ENCODE peak calls at places on chromosomes 13 and 19, in six cellular contexts. One of them, this sample, is unnamed.

GRCh38 chr19:8304841-8305621 is 3.1 kb downstream of the CD320 start:
- DNase-seq in RWPE1: no peak
- DNase-seq in psoas muscle: peak
- DNase-seq in AG09309: no peak
- DNase-seq in occipital lobe: no peak
- DNase-seq in activated CD8-positive, alpha-beta memory T cell treated with anti-CD3 and anti-CD28 coated beads, Interleukin-2, amount 10 ng/mL, durations not matched to agents 7 days and 5 days: peak
- DNase-seq in this sample: no peak

GRCh38 chr13:95212962-95213850 is 88.0 kb downstream of the ABCC4 start:
- DNase-seq in RWPE1: no peak
- DNase-seq in psoas muscle: no peak
- DNase-seq in AG09309: no peak
- DNase-seq in occipital lobe: no peak
- DNase-seq in activated CD8-positive, alpha-beta memory T cell treated with anti-CD3 and anti-CD28 coated beads, Interleukin-2, amount 10 ng/mL, durations not matched to agents 7 days and 5 days: no peak
- DNase-seq in this sample: no peak

GRCh38 chr19:51722492-51722891 is 1.3 kb downstream of the HAS1 start:
- DNase-seq in RWPE1: no peak
- DNase-seq in psoas muscle: no peak
- DNase-seq in AG09309: no peak
- DNase-seq in occipital lobe: no peak
- DNase-seq in activated CD8-positive, alpha-beta memory T cell treated with anti-CD3 and anti-CD28 coated beads, Interleukin-2, amount 10 ng/mL, durations not matched to agents 7 days and 5 days: no peak
- DNase-seq in this sample: no peak

GRCh38 chr19:3365447-3366103 is 808 bp upstream of the NFIC start:
- DNase-seq in RWPE1: no peak
- DNase-seq in psoas muscle: peak
- DNase-seq in AG09309: no peak
- DNase-seq in occipital lobe: no peak
- DNase-seq in activated CD8-positive, alpha-beta memory T cell treated with anti-CD3 and anti-CD28 coated beads, Interleukin-2, amount 10 ng/mL, durations not matched to agents 7 days and 5 days: no peak
- DNase-seq in this sample: peak

GRCh38 chr13:33123066-33123940 is 107.1 kb downstream of the KL start:
- DNase-seq in RWPE1: no peak
- DNase-seq in psoas muscle: peak
- DNase-seq in AG09309: no peak
- DNase-seq in occipital lobe: no peak
- DNase-seq in activated CD8-positive, alpha-beta memory T cell treated with anti-CD3 and anti-CD28 coated beads, Interleukin-2, amount 10 ng/mL, durations not matched to agents 7 days and 5 days: no peak
- DNase-seq in this sample: peak

GRCh38 chr19:46296722-46297431 is at the start of gene HIF3A:
- DNase-seq in RWPE1: no peak
- DNase-seq in psoas muscle: peak
- DNase-seq in AG09309: no peak
- DNase-seq in occipital lobe: peak
- DNase-seq in activated CD8-positive, alpha-beta memory T cell treated with anti-CD3 and anti-CD28 coated beads, Interleukin-2, amount 10 ng/mL, durations not matched to agents 7 days and 5 days: no peak
- DNase-seq in this sample: no peak

GRCh38 chr19:17797397-17798201 is 2.7 kb downstream of the B3GNT3 start:
- DNase-seq in RWPE1: peak
- DNase-seq in psoas muscle: no peak
- DNase-seq in AG09309: no peak
- DNase-seq in occipital lobe: no peak
- DNase-seq in activated CD8-positive, alpha-beta memory T cell treated with anti-CD3 and anti-CD28 coated beads, Interleukin-2, amount 10 ng/mL, durations not matched to agents 7 days and 5 days: no peak
- DNase-seq in this sample: peak

GRCh38 chr19:49492573-49493411 is 3.4 kb upstream of the RPS11 start:
- DNase-seq in RWPE1: no peak
- DNase-seq in psoas muscle: no peak
- DNase-seq in AG09309: no peak
- DNase-seq in occipital lobe: no peak
- DNase-seq in activated CD8-positive, alpha-beta memory T cell treated with anti-CD3 and anti-CD28 coated beads, Interleukin-2, amount 10 ng/mL, durations not matched to agents 7 days and 5 days: no peak
- DNase-seq in this sample: peak

GRCh38 chr13:44404261-44405139 is 30.9 kb downstream of the SERP2 start:
- DNase-seq in RWPE1: no peak
- DNase-seq in psoas muscle: no peak
- DNase-seq in AG09309: no peak
- DNase-seq in occipital lobe: no peak
- DNase-seq in activated CD8-positive, alpha-beta memory T cell treated with anti-CD3 and anti-CD28 coated beads, Interleukin-2, amount 10 ng/mL, durations not matched to agents 7 days and 5 days: no peak
- DNase-seq in this sample: no peak

GRCh38 chr13:106362637-106363036 is 172.8 kb downstream of the EFNB2 start:
- DNase-seq in RWPE1: peak
- DNase-seq in psoas muscle: no peak
- DNase-seq in AG09309: no peak
- DNase-seq in occipital lobe: no peak
- DNase-seq in activated CD8-positive, alpha-beta memory T cell treated with anti-CD3 and anti-CD28 coated beads, Interleukin-2, amount 10 ng/mL, durations not matched to agents 7 days and 5 days: no peak
- DNase-seq in this sample: no peak

GRCh38 chr13:85798999-85799646 is at the start of gene SLITRK6:
- DNase-seq in RWPE1: peak
- DNase-seq in psoas muscle: no peak
- DNase-seq in AG09309: peak
- DNase-seq in occipital lobe: no peak
- DNase-seq in activated CD8-positive, alpha-beta memory T cell treated with anti-CD3 and anti-CD28 coated beads, Interleukin-2, amount 10 ng/mL, durations not matched to agents 7 days and 5 days: no peak
- DNase-seq in this sample: peak

GRCh38 chr13:102049853-102050252 is 352.0 kb downstream of the FGF14 start:
- DNase-seq in RWPE1: no peak
- DNase-seq in psoas muscle: no peak
- DNase-seq in AG09309: no peak
- DNase-seq in occipital lobe: no peak
- DNase-seq in activated CD8-positive, alpha-beta memory T cell treated with anti-CD3 and anti-CD28 coated beads, Interleukin-2, amount 10 ng/mL, durations not matched to agents 7 days and 5 days: no peak
- DNase-seq in this sample: no peak

GRCh38 chr19:8641908-8642547 is 11.6 kb downstream of the NFILZ start:
- DNase-seq in RWPE1: peak
- DNase-seq in psoas muscle: no peak
- DNase-seq in AG09309: no peak
- DNase-seq in occipital lobe: no peak
- DNase-seq in activated CD8-positive, alpha-beta memory T cell treated with anti-CD3 and anti-CD28 coated beads, Interleukin-2, amount 10 ng/mL, durations not matched to agents 7 days and 5 days: no peak
- DNase-seq in this sample: peak

GRCh38 chr19:13729859-13730258 is 34.5 kb upstream of the MRI1 start:
- DNase-seq in RWPE1: no peak
- DNase-seq in psoas muscle: no peak
- DNase-seq in AG09309: no peak
- DNase-seq in occipital lobe: no peak
- DNase-seq in activated CD8-positive, alpha-beta memory T cell treated with anti-CD3 and anti-CD28 coated beads, Interleukin-2, amount 10 ng/mL, durations not matched to agents 7 days and 5 days: no peak
- DNase-seq in this sample: no peak

GRCh38 chr19:42114412-42114811 is 17.8 kb downstream of the POU2F2 start:
- DNase-seq in RWPE1: no peak
- DNase-seq in psoas muscle: peak
- DNase-seq in AG09309: no peak
- DNase-seq in occipital lobe: no peak
- DNase-seq in activated CD8-positive, alpha-beta memory T cell treated with anti-CD3 and anti-CD28 coated beads, Interleukin-2, amount 10 ng/mL, durations not matched to agents 7 days and 5 days: no peak
- DNase-seq in this sample: no peak

GRCh38 chr13:100514788-100515409 is 73.7 kb downstream of the GGACT start:
- DNase-seq in RWPE1: peak
- DNase-seq in psoas muscle: peak
- DNase-seq in AG09309: peak
- DNase-seq in occipital lobe: peak
- DNase-seq in activated CD8-positive, alpha-beta memory T cell treated with anti-CD3 and anti-CD28 coated beads, Interleukin-2, amount 10 ng/mL, durations not matched to agents 7 days and 5 days: peak
- DNase-seq in this sample: peak

GRCh38 chr13:33188093-33188882 is 97.3 kb downstream of the STARD13 start:
- DNase-seq in RWPE1: no peak
- DNase-seq in psoas muscle: no peak
- DNase-seq in AG09309: no peak
- DNase-seq in occipital lobe: no peak
- DNase-seq in activated CD8-positive, alpha-beta memory T cell treated with anti-CD3 and anti-CD28 coated beads, Interleukin-2, amount 10 ng/mL, durations not matched to agents 7 days and 5 days: no peak
- DNase-seq in this sample: peak

GRCh38 chr13:94595006-94595942 is 678 bp downstream of the TGDS start:
- DNase-seq in RWPE1: peak
- DNase-seq in psoas muscle: peak
- DNase-seq in AG09309: no peak
- DNase-seq in occipital lobe: no peak
- DNase-seq in activated CD8-positive, alpha-beta memory T cell treated with anti-CD3 and anti-CD28 coated beads, Interleukin-2, amount 10 ng/mL, durations not matched to agents 7 days and 5 days: peak
- DNase-seq in this sample: peak

GRCh38 chr13:32228330-32229041 is 86.7 kb downstream of the ZAR1L start:
- DNase-seq in RWPE1: peak
- DNase-seq in psoas muscle: no peak
- DNase-seq in AG09309: no peak
- DNase-seq in occipital lobe: no peak
- DNase-seq in activated CD8-positive, alpha-beta memory T cell treated with anti-CD3 and anti-CD28 coated beads, Interleukin-2, amount 10 ng/mL, durations not matched to agents 7 days and 5 days: no peak
- DNase-seq in this sample: peak

GRCh38 chr13:87677043-87677333 is 5.8 kb downstream of the SLITRK5 start:
- DNase-seq in RWPE1: no peak
- DNase-seq in psoas muscle: no peak
- DNase-seq in AG09309: no peak
- DNase-seq in occipital lobe: no peak
- DNase-seq in activated CD8-positive, alpha-beta memory T cell treated with anti-CD3 and anti-CD28 coated beads, Interleukin-2, amount 10 ng/mL, durations not matched to agents 7 days and 5 days: no peak
- DNase-seq in this sample: no peak

GRCh38 chr19:1767464-1767933 is 14.2 kb downstream of the ONECUT3 start:
- DNase-seq in RWPE1: peak
- DNase-seq in psoas muscle: no peak
- DNase-seq in AG09309: no peak
- DNase-seq in occipital lobe: no peak
- DNase-seq in activated CD8-positive, alpha-beta memory T cell treated with anti-CD3 and anti-CD28 coated beads, Interleukin-2, amount 10 ng/mL, durations not matched to agents 7 days and 5 days: peak
- DNase-seq in this sample: peak

GRCh38 chr19:29666634-29667389 is 1.6 kb downstream of the PLEKHF1 start:
- DNase-seq in RWPE1: no peak
- DNase-seq in psoas muscle: peak
- DNase-seq in AG09309: no peak
- DNase-seq in occipital lobe: no peak
- DNase-seq in activated CD8-positive, alpha-beta memory T cell treated with anti-CD3 and anti-CD28 coated beads, Interleukin-2, amount 10 ng/mL, durations not matched to agents 7 days and 5 days: no peak
- DNase-seq in this sample: no peak

GRCh38 chr19:29836409-29836825 is 24.6 kb downstream of the CCNE1 start:
- DNase-seq in RWPE1: no peak
- DNase-seq in psoas muscle: peak
- DNase-seq in AG09309: no peak
- DNase-seq in occipital lobe: no peak
- DNase-seq in activated CD8-positive, alpha-beta memory T cell treated with anti-CD3 and anti-CD28 coated beads, Interleukin-2, amount 10 ng/mL, durations not matched to agents 7 days and 5 days: peak
- DNase-seq in this sample: no peak

GRCh38 chr19:1566392-1567115 is 1.6 kb downstream of the MEX3D start:
- DNase-seq in RWPE1: peak
- DNase-seq in psoas muscle: peak
- DNase-seq in AG09309: peak
- DNase-seq in occipital lobe: peak
- DNase-seq in activated CD8-positive, alpha-beta memory T cell treated with anti-CD3 and anti-CD28 coated beads, Interleukin-2, amount 10 ng/mL, durations not matched to agents 7 days and 5 days: no peak
- DNase-seq in this sample: peak

GRCh38 chr13:20412761-20413355 is 112.8 kb downstream of the CRYL1 start:
- DNase-seq in RWPE1: no peak
- DNase-seq in psoas muscle: no peak
- DNase-seq in AG09309: no peak
- DNase-seq in occipital lobe: no peak
- DNase-seq in activated CD8-positive, alpha-beta memory T cell treated with anti-CD3 and anti-CD28 coated beads, Interleukin-2, amount 10 ng/mL, durations not matched to agents 7 days and 5 days: no peak
- DNase-seq in this sample: no peak

GRCh38 chr19:3814648-3815047 is 28.5 kb upstream of the MATK start:
- DNase-seq in RWPE1: no peak
- DNase-seq in psoas muscle: no peak
- DNase-seq in AG09309: no peak
- DNase-seq in occipital lobe: no peak
- DNase-seq in activated CD8-positive, alpha-beta memory T cell treated with anti-CD3 and anti-CD28 coated beads, Interleukin-2, amount 10 ng/mL, durations not matched to agents 7 days and 5 days: no peak
- DNase-seq in this sample: no peak

GRCh38 chr19:33022472-33023116 is 42.1 kb downstream of the RHPN2 start:
- DNase-seq in RWPE1: no peak
- DNase-seq in psoas muscle: no peak
- DNase-seq in AG09309: no peak
- DNase-seq in occipital lobe: no peak
- DNase-seq in activated CD8-positive, alpha-beta memory T cell treated with anti-CD3 and anti-CD28 coated beads, Interleukin-2, amount 10 ng/mL, durations not matched to agents 7 days and 5 days: no peak
- DNase-seq in this sample: no peak

GRCh38 chr19:13959962-13960862 is 7.9 kb downstream of the DCAF15 start:
- DNase-seq in RWPE1: no peak
- DNase-seq in psoas muscle: peak
- DNase-seq in AG09309: no peak
- DNase-seq in occipital lobe: no peak
- DNase-seq in activated CD8-positive, alpha-beta memory T cell treated with anti-CD3 and anti-CD28 coated beads, Interleukin-2, amount 10 ng/mL, durations not matched to agents 7 days and 5 days: no peak
- DNase-seq in this sample: no peak

GRCh38 chr19:18203408-18203862 is 407 bp downstream of the RAB3A start:
- DNase-seq in RWPE1: peak
- DNase-seq in psoas muscle: peak
- DNase-seq in AG09309: no peak
- DNase-seq in occipital lobe: no peak
- DNase-seq in activated CD8-positive, alpha-beta memory T cell treated with anti-CD3 and anti-CD28 coated beads, Interleukin-2, amount 10 ng/mL, durations not matched to agents 7 days and 5 days: no peak
- DNase-seq in this sample: no peak

GRCh38 chr13:98632971-98633370 is 56.1 kb upstream of the STK24 start:
- DNase-seq in RWPE1: no peak
- DNase-seq in psoas muscle: no peak
- DNase-seq in AG09309: no peak
- DNase-seq in occipital lobe: no peak
- DNase-seq in activated CD8-positive, alpha-beta memory T cell treated with anti-CD3 and anti-CD28 coated beads, Interleukin-2, amount 10 ng/mL, durations not matched to agents 7 days and 5 days: no peak
- DNase-seq in this sample: no peak